ENCODE peak calls at places on chromosomes 4 and X, in five cellular contexts. One of them, this sample, is unnamed. For H3K4me1, the result is how much of the 10 kb centered on the place peaks cover.

GRCh38 chr4:121777625-121778024 is 12.7 kb upstream of the SMIM43 start:
- DNase-seq in suprapubic skin: no peak
- DNase-seq in Peyer's patch: no peak
- DNase-seq in fibroblast of lung: no peak
- DNase-seq in astrocyte: peak
- DNase-seq in this sample: no peak

GRCh38 chrX:68843992-68844391 is 15.2 kb downstream of the EFNB1 start:
- DNase-seq in suprapubic skin: no peak
- DNase-seq in Peyer's patch: peak
- DNase-seq in fibroblast of lung: no peak
- DNase-seq in astrocyte: no peak
- DNase-seq in this sample: no peak

GRCh38 chr4:17063870-17064269 is 165.4 kb upstream of the LDB2 start:
- DNase-seq in suprapubic skin: no peak
- DNase-seq in Peyer's patch: no peak
- DNase-seq in fibroblast of lung: peak
- DNase-seq in astrocyte: peak
- DNase-seq in this sample: no peak

GRCh38 chr4:137558951-137559350 is 26.7 kb upstream of the PCDH18 start:
- DNase-seq in suprapubic skin: no peak
- DNase-seq in Peyer's patch: no peak
- DNase-seq in fibroblast of lung: peak
- DNase-seq in astrocyte: peak
- DNase-seq in this sample: no peak

GRCh38 chrX:115606861-115607260 is 45.9 kb downstream of the PLS3 start:
- DNase-seq in suprapubic skin: no peak
- DNase-seq in Peyer's patch: no peak
- DNase-seq in fibroblast of lung: no peak
- DNase-seq in astrocyte: no peak
- DNase-seq in this sample: no peak

GRCh38 chr4:153497988-153498967 is 32.1 kb downstream of the TMEM131L start:
- DNase-seq in suprapubic skin: no peak
- DNase-seq in Peyer's patch: no peak
- DNase-seq in fibroblast of lung: peak
- DNase-seq in astrocyte: peak
- DNase-seq in this sample: no peak

GRCh38 chr4:73450398-73451004 is 14.5 kb downstream of the AFP start:
- DNase-seq in suprapubic skin: no peak
- DNase-seq in Peyer's patch: no peak
- DNase-seq in fibroblast of lung: peak
- DNase-seq in astrocyte: peak
- DNase-seq in this sample: peak

GRCh38 chr4:135277980-135278315 is 1076.4 kb upstream of the PABPC4L start:
- DNase-seq in suprapubic skin: no peak
- DNase-seq in Peyer's patch: no peak
- DNase-seq in fibroblast of lung: no peak
- DNase-seq in astrocyte: no peak
- DNase-seq in this sample: no peak

GRCh38 chr4:156873776-156874175 is 97.8 kb downstream of the PDGFC start:
- DNase-seq in suprapubic skin: no peak
- DNase-seq in Peyer's patch: no peak
- DNase-seq in fibroblast of lung: no peak
- DNase-seq in astrocyte: no peak
- DNase-seq in this sample: no peak

GRCh38 chrX:46279214-46279924 is 265.9 kb downstream of the ZNF674 start:
- DNase-seq in suprapubic skin: no peak
- DNase-seq in Peyer's patch: no peak
- DNase-seq in fibroblast of lung: peak
- DNase-seq in astrocyte: no peak
- DNase-seq in this sample: no peak

GRCh38 chr4:114021445-114021844 is 42.0 kb upstream of the ARSJ start:
- DNase-seq in suprapubic skin: no peak
- DNase-seq in Peyer's patch: no peak
- DNase-seq in fibroblast of lung: no peak
- DNase-seq in astrocyte: no peak
- DNase-seq in this sample: no peak

GRCh38 chr4:110953898-110954297 is 331.0 kb upstream of the PITX2 start:
- DNase-seq in suprapubic skin: no peak
- DNase-seq in Peyer's patch: no peak
- DNase-seq in fibroblast of lung: no peak
- DNase-seq in astrocyte: no peak
- DNase-seq in this sample: no peak

GRCh38 chrX:25344191-25344936 is 328.6 kb upstream of the ARX start:
- DNase-seq in suprapubic skin: no peak
- DNase-seq in Peyer's patch: no peak
- DNase-seq in fibroblast of lung: no peak
- DNase-seq in astrocyte: no peak
- DNase-seq in this sample: no peak

GRCh38 chr4:187118731-187119130 is 395.1 kb upstream of the FAT1 start:
- DNase-seq in suprapubic skin: no peak
- DNase-seq in Peyer's patch: no peak
- DNase-seq in fibroblast of lung: no peak
- DNase-seq in astrocyte: peak
- DNase-seq in this sample: no peak

GRCh38 chr4:36165256-36166005 is 78.9 kb downstream of the ARAP2 start:
- DNase-seq in suprapubic skin: no peak
- DNase-seq in Peyer's patch: no peak
- DNase-seq in fibroblast of lung: peak
- DNase-seq in astrocyte: peak
- DNase-seq in this sample: no peak

GRCh38 chrX:56975611-56976010 is 19.7 kb downstream of the SPIN3 start:
- DNase-seq in suprapubic skin: no peak
- DNase-seq in Peyer's patch: no peak
- DNase-seq in fibroblast of lung: no peak
- DNase-seq in astrocyte: no peak
- DNase-seq in this sample: no peak

GRCh38 chrX:5236096-5236495 is 992.6 kb downstream of the NLGN4X start:
- DNase-seq in suprapubic skin: no peak
- DNase-seq in Peyer's patch: no peak
- DNase-seq in fibroblast of lung: no peak
- DNase-seq in astrocyte: no peak
- DNase-seq in this sample: no peak

GRCh38 chrX:126237524-126237923 is 71.4 kb upstream of the DCAF12L2 start:
- DNase-seq in suprapubic skin: no peak
- DNase-seq in Peyer's patch: no peak
- DNase-seq in fibroblast of lung: no peak
- DNase-seq in astrocyte: no peak
- DNase-seq in this sample: no peak

GRCh38 chrX:54633641-54634040 is 103.6 kb downstream of the GNL3L start:
- DNase-seq in suprapubic skin: no peak
- DNase-seq in Peyer's patch: no peak
- DNase-seq in fibroblast of lung: no peak
- DNase-seq in astrocyte: peak
- DNase-seq in this sample: no peak

GRCh38 chr4:157818946-157819692 is 353.7 kb downstream of the GASK1B start:
- DNase-seq in suprapubic skin: peak
- DNase-seq in Peyer's patch: no peak
- DNase-seq in fibroblast of lung: no peak
- DNase-seq in astrocyte: no peak
- DNase-seq in this sample: no peak

GRCh38 chr4:25842229-25842840 is 20.5 kb downstream of the SEL1L3 start:
- DNase-seq in suprapubic skin: no peak
- DNase-seq in Peyer's patch: peak
- DNase-seq in fibroblast of lung: no peak
- DNase-seq in astrocyte: no peak
- DNase-seq in this sample: no peak

GRCh38 chr4:176358083-176358469 is 38.3 kb downstream of the SPCS3 start:
- DNase-seq in suprapubic skin: no peak
- DNase-seq in Peyer's patch: no peak
- DNase-seq in fibroblast of lung: no peak
- DNase-seq in astrocyte: no peak
- DNase-seq in this sample: no peak

GRCh38 chrX:71637848-71638247 is 19.5 kb upstream of the CXCR3 start:
- DNase-seq in suprapubic skin: no peak
- DNase-seq in Peyer's patch: no peak
- DNase-seq in fibroblast of lung: peak
- DNase-seq in astrocyte: peak
- DNase-seq in this sample: no peak

GRCh38 chr4:2246384-2247127 is 4.6 kb upstream of the HAUS3 start:
- DNase-seq in suprapubic skin: peak
- DNase-seq in Peyer's patch: no peak
- DNase-seq in fibroblast of lung: no peak
- DNase-seq in astrocyte: no peak
- DNase-seq in this sample: peak

GRCh38 chrX:20382518-20383291 is 116.0 kb upstream of the RPS6KA3 start:
- DNase-seq in suprapubic skin: no peak
- DNase-seq in Peyer's patch: peak
- DNase-seq in fibroblast of lung: no peak
- DNase-seq in astrocyte: no peak
- DNase-seq in this sample: no peak

GRCh38 chrX:28719620-28720019 is 132.4 kb downstream of the IL1RAPL1 start:
- DNase-seq in suprapubic skin: no peak
- DNase-seq in Peyer's patch: no peak
- DNase-seq in fibroblast of lung: no peak
- DNase-seq in astrocyte: no peak
- DNase-seq in this sample: no peak

GRCh38 chr4:144910753-144911152 is 187.2 kb downstream of the ANAPC10 start:
- DNase-seq in suprapubic skin: no peak
- DNase-seq in Peyer's patch: no peak
- DNase-seq in fibroblast of lung: no peak
- DNase-seq in astrocyte: no peak
- DNase-seq in this sample: no peak

GRCh38 chr4:40256329-40256728 is 59.5 kb downstream of the RHOH start:
- DNase-seq in suprapubic skin: no peak
- DNase-seq in Peyer's patch: no peak
- DNase-seq in fibroblast of lung: no peak
- DNase-seq in astrocyte: no peak
- DNase-seq in this sample: no peak

GRCh38 chr4:7101692-7102515 is 34.0 kb upstream of the GRPEL1 start:
- DNase-seq in suprapubic skin: peak
- DNase-seq in Peyer's patch: peak
- DNase-seq in fibroblast of lung: peak
- DNase-seq in astrocyte: peak
- DNase-seq in this sample: peak
- H3K4me3 ChIP-seq in suprapubic skin: peak
- H3K4me3 ChIP-seq in Peyer's patch: peak
- H3K4me3 ChIP-seq in fibroblast of lung: peak
- H3K4me3 ChIP-seq in astrocyte: no peak
- H3K4me3 ChIP-seq in this sample: peak

DNA sequence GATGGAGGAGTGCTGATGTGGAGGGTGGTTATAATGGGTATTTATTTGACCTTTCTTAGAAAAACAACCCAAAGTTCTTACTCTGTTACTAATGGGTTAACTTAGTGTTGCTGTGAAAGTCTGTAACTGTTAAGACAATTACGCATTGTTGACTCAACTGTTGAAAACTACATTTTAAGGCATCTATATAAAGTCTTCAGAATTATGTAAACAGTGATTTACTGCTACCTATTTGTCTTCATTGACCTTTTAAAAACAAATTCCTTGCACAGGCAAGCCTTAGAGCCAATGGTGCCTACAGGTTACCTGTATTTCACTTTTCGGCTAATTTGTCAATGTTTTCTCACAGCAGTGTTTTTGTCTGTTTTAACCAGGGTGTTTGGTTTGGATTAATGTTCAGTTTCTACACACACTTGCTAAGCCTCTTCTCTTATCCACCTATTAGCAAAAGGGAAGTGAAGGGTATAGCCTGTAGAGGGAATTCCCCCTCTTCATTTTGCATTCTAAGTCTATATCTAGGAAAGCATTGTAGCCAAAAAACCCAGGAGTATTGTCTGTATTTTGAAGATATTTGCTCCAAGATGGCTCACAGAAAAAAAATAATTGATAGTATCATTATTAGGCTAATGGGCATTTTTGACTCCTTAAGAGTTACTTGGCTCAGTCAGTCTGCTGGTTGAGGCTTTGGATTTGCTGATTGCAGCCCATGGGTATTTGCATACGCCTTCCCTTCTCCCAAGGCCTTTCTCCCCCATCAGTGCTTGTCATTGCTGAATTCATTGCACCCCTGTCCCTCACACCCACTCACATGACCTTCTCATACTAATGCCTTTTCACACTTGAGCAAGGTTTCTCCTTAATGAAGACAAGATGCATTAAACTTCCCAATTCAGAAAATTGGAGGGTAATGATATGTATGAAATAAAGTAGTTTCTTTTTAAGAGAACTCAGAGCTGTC is 30.5 kb downstream of the AFF1 start:
- DNase-seq in suprapubic skin: no peak
- DNase-seq in Peyer's patch: no peak
- DNase-seq in fibroblast of lung: no peak
- DNase-seq in astrocyte: no peak
- DNase-seq in this sample: no peak
- H3K4me1 ChIP-seq in suprapubic skin: under half
- H3K4me1 ChIP-seq in Peyer's patch: under half
- H3K4me1 ChIP-seq in fibroblast of lung: under half
- H3K4me1 ChIP-seq in astrocyte: under half
- H3K4me1 ChIP-seq in this sample: under half

DNA sequence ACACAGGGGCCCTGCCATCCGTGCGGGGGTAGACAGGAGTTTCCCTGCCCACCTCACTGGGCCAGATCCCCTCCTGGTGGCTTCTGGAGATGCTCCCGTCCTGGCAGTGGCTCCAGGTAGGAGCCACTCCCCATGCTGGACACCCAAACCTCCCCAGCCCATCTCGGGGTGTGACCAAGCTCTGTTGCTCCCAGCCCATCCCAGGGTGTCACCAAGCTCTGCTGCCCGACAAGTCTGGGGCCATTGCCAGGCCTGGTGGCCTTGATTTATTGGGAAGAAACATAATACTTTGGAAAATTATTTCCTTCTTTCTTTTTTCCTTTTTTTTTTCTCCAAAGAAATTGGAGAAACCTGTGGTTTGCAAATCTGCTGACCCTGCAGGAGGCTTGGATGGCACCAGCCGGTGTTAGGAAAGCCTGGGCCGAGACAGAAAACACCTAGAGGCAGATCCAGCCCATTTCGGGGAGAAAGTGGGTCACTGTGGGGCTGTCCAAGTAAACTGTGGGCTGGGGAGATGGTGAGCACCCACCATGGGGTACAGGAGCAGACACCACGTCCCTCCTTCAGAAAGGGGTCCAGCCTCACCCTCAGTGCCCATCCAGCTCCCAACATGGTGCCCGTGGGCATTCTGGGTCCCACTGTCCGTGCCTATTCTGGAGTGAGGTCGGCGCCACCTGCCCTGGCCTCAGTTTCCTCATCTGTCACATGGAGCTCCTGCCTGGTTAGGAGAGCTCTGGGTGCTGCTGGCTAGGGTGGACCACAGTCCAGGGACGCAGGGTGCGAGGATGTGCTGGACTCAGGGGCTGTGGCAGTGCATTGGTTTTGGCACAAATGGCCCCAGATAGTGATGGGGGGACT is 59.4 kb upstream of the ADRA2C start:
- DNase-seq in suprapubic skin: peak
- DNase-seq in Peyer's patch: no peak
- DNase-seq in fibroblast of lung: no peak
- DNase-seq in astrocyte: no peak
- DNase-seq in this sample: no peak
- H3K4me3 ChIP-seq in suprapubic skin: no peak
- H3K4me3 ChIP-seq in Peyer's patch: no peak
- H3K4me3 ChIP-seq in fibroblast of lung: no peak
- H3K4me3 ChIP-seq in astrocyte: no peak
- H3K4me3 ChIP-seq in this sample: no peak

GRCh38 chr4:149738156-149738555 is 77.5 kb downstream of the IQCM start:
- DNase-seq in suprapubic skin: no peak
- DNase-seq in Peyer's patch: no peak
- DNase-seq in fibroblast of lung: no peak
- DNase-seq in astrocyte: no peak
- DNase-seq in this sample: no peak

GRCh38 chr4:149746281-149746680 is 69.4 kb downstream of the IQCM start:
- DNase-seq in suprapubic skin: no peak
- DNase-seq in Peyer's patch: no peak
- DNase-seq in fibroblast of lung: no peak
- DNase-seq in astrocyte: no peak
- DNase-seq in this sample: no peak

GRCh38 chr4:149735796-149736195 is 79.8 kb downstream of the IQCM start:
- DNase-seq in suprapubic skin: no peak
- DNase-seq in Peyer's patch: no peak
- DNase-seq in fibroblast of lung: peak
- DNase-seq in astrocyte: no peak
- DNase-seq in this sample: no peak

GRCh38 chr4:149741186-149741831 is 74.3 kb downstream of the IQCM start:
- DNase-seq in suprapubic skin: no peak
- DNase-seq in Peyer's patch: no peak
- DNase-seq in fibroblast of lung: no peak
- DNase-seq in astrocyte: no peak
- DNase-seq in this sample: no peak
- H3K4me1 ChIP-seq in suprapubic skin: under half
- H3K4me1 ChIP-seq in Peyer's patch: under half
- H3K4me1 ChIP-seq in fibroblast of lung: under half
- H3K4me1 ChIP-seq in astrocyte: under half
- H3K4me1 ChIP-seq in this sample: under half